ENCODE peak calls at places on chromosomes 13 and 19, in nine cellular contexts. K, E, V, P, L, W, X, Z and H are unnamed samples.

GRCh38 chr19:3136684-3137055 is 837 bp downstream of the GNA15 start:
- DNase-seq in W (no peak), P (no peak), L (no peak), Z (no peak), K (no peak), V (no peak), E (no peak), X (no peak), H (no peak)

GRCh38 chr13:27374650-27375049 is 49.8 kb upstream of the GTF3A start:
- DNase-seq in P (peak), W (peak), K (peak), L (peak), E (peak), X (peak), V (peak), Z (peak), H (peak)

GRCh38 chr13:53781941-53782340 is 753.3 kb downstream of the OLFM4 start:
- DNase-seq in K (no peak), E (no peak), L (no peak), V (no peak), W (no peak), Z (peak), P (no peak), X (no peak), H (no peak)

GRCh38 chr13:25429466-25429865 is 57.7 kb downstream of the ATP8A2 start:
- DNase-seq in Z (no peak), W (no peak), V (no peak), L (no peak), P (no peak), K (no peak), X (no peak), E (no peak), H (no peak)

GRCh38 chr13:45456196-45456972 is 8.4 kb upstream of the COG3 start:
- DNase-seq in K (no peak), W (no peak), Z (no peak), E (no peak), P (peak), V (no peak), X (no peak), L (no peak), H (no peak)

GRCh38 chr19:49491804-49492572 is 4.2 kb upstream of the RPS11 start:
- DNase-seq in E (no peak), X (no peak), V (no peak), W (no peak), P (no peak), Z (no peak), L (no peak), K (peak), H (no peak)

GRCh38 chr19:46976845-46977320 is 42.8 kb upstream of the NPAS1 start:
- DNase-seq in P (peak), L (no peak), V (no peak), Z (peak), K (no peak), E (peak), X (peak), W (no peak), H (no peak)

GRCh38 chr19:5953680-5954213 is 24.2 kb downstream of the RANBP3 start:
- DNase-seq in Z (no peak), K (peak), V (no peak), E (no peak), W (no peak), P (peak), X (no peak), L (no peak), H (no peak)

GRCh38 chr13:51066091-51066831 is 44.8 kb downstream of the C13orf42 start:
- DNase-seq in Z (no peak), X (no peak), W (no peak), P (no peak), L (no peak), K (no peak), E (no peak), V (no peak), H (no peak)

GRCh38 chr19:1112254-1113208 is 8.7 kb downstream of the GPX4 start:
- DNase-seq in K (no peak), Z (peak), X (no peak), L (no peak), V (no peak), W (peak), E (no peak), P (no peak), H (peak)

GRCh38 chr13:20422362-20422761 is 103.3 kb downstream of the CRYL1 start:
- DNase-seq in E (no peak), X (no peak), V (no peak), L (no peak), K (no peak), Z (no peak), W (no peak), P (no peak), H (no peak)

GRCh38 chr13:95880346-95880745 is 172.9 kb downstream of the UGGT2 start:
- DNase-seq in Z (no peak), L (no peak), K (no peak), V (no peak), P (no peak), E (no peak), W (no peak), X (no peak), H (no peak)

GRCh38 chr13:97264663-97265062 is 42.5 kb downstream of the MBNL2 start:
- DNase-seq in V (no peak), P (no peak), E (no peak), Z (no peak), X (no peak), L (no peak), W (no peak), K (no peak), H (no peak)

GRCh38 chr19:40614595-40615411 is 13.6 kb downstream of the LTBP4 start:
- DNase-seq in V (no peak), X (peak), Z (peak), K (peak), E (no peak), P (peak), L (peak), W (peak), H (peak)

GRCh38 chr13:110914293-110915056 is 394 bp downstream of the ANKRD10 start:
- DNase-seq in V (peak), K (peak), Z (peak), X (peak), P (peak), L (peak), E (peak), W (peak), H (peak)

GRCh38 chr13:111304041-111304544 is 16.3 kb upstream of the TEX29 start:
- DNase-seq in L (no peak), Z (no peak), K (no peak), E (no peak), W (no peak), X (peak), V (no peak), P (no peak), H (no peak)

GRCh38 chr19:9309974-9310446 is 372 bp upstream of the ZNF699 start:
- DNase-seq in Z (no peak), V (no peak), P (peak), W (peak), K (peak), L (peak), E (peak), X (peak), H (peak)